ENCODE peak calls at places on chromosomes 3 and 15, in eight cellular contexts. D is sigmoid colon, K is HepG2, S is K562, G is spleen, Y is Panc1, V is SK-N-SH, Z is breast epithelium. X is an unnamed sample.

GRCh38 chr3:126970921-126971320 is 12.0 kb upstream of the PLXNA1 start:
- DNase-seq in D (no peak), K (no peak), S (no peak), G (no peak), Y (no peak), V (no peak), Z (no peak), X (no peak)

GRCh38 chr3:64209866-64210609 is 15.2 kb downstream of the PRICKLE2 start:
- DNase-seq in D (peak), K (no peak), S (no peak), G (no peak), Y (no peak), V (peak), Z (peak), X (peak)

GRCh38 chr3:25945836-25946235 is 155.9 kb downstream of the OXSM start:
- DNase-seq in D (no peak), K (no peak), S (no peak), G (no peak), Y (no peak), V (no peak), Z (no peak), X (no peak)

GRCh38 chr3:5813521-5813920 is 626.0 kb downstream of the EDEM1 start:
- DNase-seq in D (no peak), K (no peak), S (no peak), G (no peak), Y (no peak), V (no peak), Z (no peak), X (no peak)

GRCh38 chr15:42118650-42119531 is 24.5 kb upstream of the PLA2G4D start:
- DNase-seq in D (no peak), K (no peak), S (peak), G (no peak), Y (no peak), V (no peak), Z (no peak), X (peak)

GRCh38 chr3:195865752-195866151 is 42.6 kb downstream of the TNK2 start:
- DNase-seq in D (no peak), K (no peak), S (no peak), G (no peak), Y (no peak), V (no peak), Z (no peak), X (no peak)

GRCh38 chr15:62059108-62059817 is 984 bp downstream of the VPS13C start:
- DNase-seq in D (no peak), K (no peak), S (peak), G (no peak), Y (no peak), V (peak), Z (no peak), X (no peak)

GRCh38 chr15:90030376-90030775 is 29.3 kb downstream of the ZNF710 start:
- DNase-seq in D (peak), K (no peak), S (no peak), G (peak), Y (no peak), V (no peak), Z (no peak), X (peak)

GRCh38 chr3:192122832-192123594 is 604.3 kb downstream of the FGF12 start:
- DNase-seq in D (no peak), K (no peak), S (no peak), G (no peak), Y (no peak), V (no peak), Z (no peak), X (no peak)

GRCh38 chr3:158102219-158102612 is 4.0 kb downstream of the SHOX2 start:
- DNase-seq in D (no peak), K (no peak), S (no peak), G (no peak), Y (no peak), V (no peak), Z (no peak), X (no peak)

GRCh38 chr15:27495963-27496459 is 525.0 kb downstream of the GABRG3 start:
- DNase-seq in D (no peak), K (no peak), S (peak), G (no peak), Y (no peak), V (no peak), Z (no peak), X (no peak)

GRCh38 chr15:90716317-90716975 is 700 bp upstream of the BLM start:
- DNase-seq in D (no peak), K (no peak), S (peak), G (no peak), Y (no peak), V (no peak), Z (no peak), X (no peak)

GRCh38 chr3:67699877-67700276 is 45.5 kb upstream of the SUCLG2 start:
- DNase-seq in D (no peak), K (no peak), S (no peak), G (no peak), Y (no peak), V (peak), Z (no peak), X (no peak)

GRCh38 chr3:69879051-69879450 is 120.5 kb upstream of the SAMMSON start:
- DNase-seq in D (no peak), K (no peak), S (no peak), G (peak), Y (no peak), V (no peak), Z (no peak), X (no peak)

GRCh38 chr3:121948641-121949040 is 54.4 kb downstream of the SLC15A2 start:
- DNase-seq in D (no peak), K (no peak), S (no peak), G (no peak), Y (no peak), V (no peak), Z (no peak), X (no peak)

GRCh38 chr3:180594631-180595348 is 7.2 kb upstream of the TTC14 start:
- DNase-seq in D (no peak), K (peak), S (peak), G (no peak), Y (peak), V (peak), Z (no peak), X (no peak)

GRCh38 chr15:25900901-25901300 is 37.8 kb upstream of the ATP10A start:
- DNase-seq in D (no peak), K (no peak), S (no peak), G (no peak), Y (no peak), V (no peak), Z (no peak), X (no peak)

GRCh38 chr15:60568301-60568742 is 89.4 kb upstream of the ICE2 start:
- DNase-seq in D (no peak), K (no peak), S (no peak), G (no peak), Y (no peak), V (no peak), Z (no peak), X (no peak)

GRCh38 chr3:72538070-72538745 is 310.0 kb downstream of the SHQ1 start:
- DNase-seq in D (no peak), K (no peak), S (no peak), G (no peak), Y (no peak), V (no peak), Z (no peak), X (no peak)

DNA sequence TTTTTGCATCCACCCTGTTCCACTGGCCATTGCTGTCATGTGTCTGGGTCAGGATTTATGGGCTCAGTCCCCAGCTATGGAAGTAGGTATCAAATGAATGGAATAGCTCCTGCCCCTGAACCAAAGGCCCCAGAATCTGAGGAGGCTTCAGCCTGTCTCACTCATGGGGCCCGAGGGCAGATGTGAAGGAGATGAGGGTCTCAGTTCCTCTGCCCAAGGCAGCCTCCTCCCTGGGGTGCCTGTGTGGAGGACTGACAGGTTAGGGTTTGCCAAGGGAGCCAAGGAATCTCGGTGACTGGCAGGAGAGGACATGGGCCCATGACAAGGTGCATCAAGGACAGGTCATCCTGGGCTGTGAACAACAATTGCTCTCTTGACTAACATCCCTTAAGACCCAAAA is 70.4 kb downstream of the CPN2 start:
- DNase-seq in D (peak), K (no peak), S (no peak), G (no peak), Y (no peak), V (no peak), Z (peak), X (no peak)
- TF ChIP-seq POLR2AphosphoS5 in D (no peak), K (no peak), S (no peak), G (no peak), Y (no peak), V (no peak), Z (no peak), X (no peak)

DNA sequence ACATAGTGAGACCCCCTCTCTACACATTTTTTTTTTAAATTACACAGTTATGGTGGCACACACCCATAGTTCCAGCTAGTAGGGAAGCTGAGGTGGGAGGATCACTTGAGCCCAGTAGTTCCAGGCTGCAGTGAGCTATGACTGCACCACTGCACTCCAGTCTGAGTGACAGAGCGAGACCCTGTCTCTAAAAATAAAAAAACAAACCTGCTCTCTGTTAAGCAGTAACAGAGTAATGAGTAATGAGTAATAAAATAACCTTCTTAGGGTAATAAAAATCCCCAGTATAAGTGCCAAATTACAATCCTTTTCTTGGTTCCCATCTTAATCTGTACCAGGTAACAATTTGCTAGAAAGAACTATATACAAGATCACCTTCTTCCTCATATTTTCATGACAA is 65.9 kb upstream of the PLXND1 start:
- DNase-seq in D (no peak), K (no peak), S (no peak), G (no peak), Y (no peak), V (no peak), Z (no peak), X (no peak)
- H3K4me3 ChIP-seq in D (no peak), K (no peak), S (no peak), G (no peak), Y (no peak), V (no peak), Z (no peak), X (no peak)

GRCh38 chr3:52246264-52246620 is 683 bp downstream of the PPM1M start:
- DNase-seq in D (no peak), K (no peak), S (no peak), G (no peak), Y (no peak), V (no peak), Z (no peak), X (no peak)

GRCh38 chr3:52247455-52248164 is 2.1 kb downstream of the PPM1M start:
- DNase-seq in D (no peak), K (no peak), S (no peak), G (peak), Y (no peak), V (no peak), Z (no peak), X (no peak)

GRCh38 chr3:52244061-52244628 is 1.4 kb upstream of the PPM1M start:
- DNase-seq in D (peak), K (no peak), S (no peak), G (peak), Y (no peak), V (no peak), Z (no peak), X (peak)

GRCh38 chr3:52246728-52247454 is 1.3 kb downstream of the PPM1M start:
- DNase-seq in D (no peak), K (no peak), S (no peak), G (peak), Y (no peak), V (no peak), Z (no peak), X (no peak)

DNA sequence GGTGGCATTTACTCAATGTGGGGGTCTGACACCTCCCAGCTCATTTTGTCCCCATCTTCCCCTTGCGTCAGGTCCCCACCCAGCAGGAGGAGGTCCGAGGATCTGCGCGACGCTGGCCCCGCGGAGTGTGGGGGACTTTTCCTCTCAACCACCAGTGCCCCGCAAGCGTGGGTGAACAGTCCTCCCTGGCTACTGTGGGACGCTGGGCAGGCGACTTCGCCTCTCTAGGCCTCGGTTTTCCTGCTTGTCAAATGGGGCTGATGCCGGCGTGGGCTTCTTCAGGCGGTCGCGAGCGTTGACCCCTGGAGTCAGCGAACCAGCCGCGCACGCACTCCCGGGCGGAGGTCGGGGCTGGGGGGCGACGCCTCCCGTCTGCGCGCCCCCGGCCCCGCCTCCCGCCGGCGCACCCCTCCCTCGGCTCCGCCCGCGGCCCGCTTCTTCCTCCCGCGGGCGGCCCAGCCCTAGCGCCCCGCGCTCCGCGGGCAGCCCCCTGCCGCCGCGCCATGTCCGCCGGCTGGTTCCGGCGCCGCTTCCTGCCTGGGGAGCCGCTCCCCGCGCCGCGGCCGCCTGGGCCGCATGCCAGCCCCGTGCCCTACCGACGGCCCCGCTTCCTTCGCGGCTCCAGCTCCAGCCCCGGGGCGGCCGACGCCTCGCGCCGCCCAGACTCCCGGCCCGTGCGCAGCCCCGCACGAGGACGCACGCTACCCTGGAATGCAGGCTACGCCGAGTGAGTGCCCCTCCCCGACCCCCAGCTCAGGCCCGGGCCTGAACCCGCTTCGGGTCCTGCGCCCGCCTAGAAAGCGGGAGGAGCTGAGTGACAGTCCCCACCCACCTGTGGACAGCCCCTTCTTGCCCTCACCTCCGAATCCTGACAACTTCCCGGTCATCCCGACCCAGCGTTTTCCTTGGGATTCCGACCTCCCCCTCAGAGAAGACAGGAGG is at the start of gene PPM1M:
- DNase-seq in D (peak), K (no peak), S (peak), G (peak), Y (no peak), V (peak), Z (no peak), X (peak)
- TF ChIP-seq POLR2AphosphoS5 in D (peak), K (no peak), S (no peak), G (peak), Y (no peak), V (no peak), Z (no peak), X (no peak)

DNA sequence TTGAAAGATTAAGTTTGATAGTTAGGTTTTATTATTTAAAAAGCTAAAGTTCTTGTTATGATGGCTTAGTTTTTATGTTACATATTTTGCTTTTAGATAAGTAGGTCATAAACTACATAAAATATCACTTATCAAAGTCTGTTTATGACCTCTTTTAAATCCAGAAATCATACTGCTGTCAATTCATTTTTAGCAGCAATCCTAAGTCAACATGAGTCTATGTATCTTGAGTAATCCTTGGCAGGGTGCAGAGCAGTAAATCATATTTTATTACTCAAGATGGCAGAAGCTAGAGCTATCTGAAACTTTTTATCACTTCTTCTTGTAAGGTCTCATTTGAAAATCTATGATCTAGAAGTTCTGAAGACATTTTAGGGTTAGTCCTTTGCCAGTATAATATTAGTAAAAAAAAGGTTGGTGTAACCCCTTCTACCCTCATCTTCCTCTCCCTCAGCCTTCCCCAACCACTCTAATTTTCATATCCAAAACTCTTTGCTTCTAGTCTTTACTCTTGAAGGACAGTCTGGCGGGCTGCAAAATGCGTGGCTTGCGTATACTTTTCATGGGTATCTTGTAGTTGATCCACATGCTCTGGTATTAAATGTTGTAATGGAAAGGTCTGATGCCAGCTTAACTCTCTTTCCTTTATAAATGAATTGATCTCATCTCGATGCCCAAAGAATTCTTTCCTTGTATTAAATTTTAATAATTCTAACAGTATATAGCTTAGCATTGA is 134.0 kb upstream of the THRB start:
- DNase-seq in D (no peak), K (no peak), S (no peak), G (no peak), Y (no peak), V (no peak), Z (no peak), X (no peak)
- H3K4me3 ChIP-seq in D (no peak), K (no peak), S (no peak), G (no peak), Y (no peak), V (no peak), Z (no peak), X (no peak)

GRCh38 chr3:49511631-49512030 is 41.6 kb downstream of the DAG1 start:
- DNase-seq in D (peak), K (no peak), S (no peak), G (peak), Y (no peak), V (no peak), Z (no peak), X (no peak)
- TF ChIP-seq POLR2AphosphoS5 in D (peak), K (no peak), S (no peak), G (no peak), Y (no peak), V (no peak), Z (no peak), X (no peak)

GRCh38 chr15:35547775-35548364 is 1.9 kb upstream of the DPH6 start:
- DNase-seq in D (no peak), K (no peak), S (peak), G (no peak), Y (no peak), V (no peak), Z (no peak), X (no peak)

GRCh38 chr15:35545825-35546580 is at the start of gene DPH6:
- DNase-seq in D (peak), K (peak), S (peak), G (peak), Y (peak), V (peak), Z (peak), X (peak)

GRCh38 chr15:35549567-35549966 is 3.6 kb upstream of the DPH6 start:
- DNase-seq in D (no peak), K (no peak), S (peak), G (no peak), Y (no peak), V (no peak), Z (no peak), X (no peak)

GRCh38 chr15:35546581-35547381 is 816 bp upstream of the DPH6 start:
- DNase-seq in D (no peak), K (no peak), S (peak), G (no peak), Y (no peak), V (no peak), Z (no peak), X (no peak)

DNA sequence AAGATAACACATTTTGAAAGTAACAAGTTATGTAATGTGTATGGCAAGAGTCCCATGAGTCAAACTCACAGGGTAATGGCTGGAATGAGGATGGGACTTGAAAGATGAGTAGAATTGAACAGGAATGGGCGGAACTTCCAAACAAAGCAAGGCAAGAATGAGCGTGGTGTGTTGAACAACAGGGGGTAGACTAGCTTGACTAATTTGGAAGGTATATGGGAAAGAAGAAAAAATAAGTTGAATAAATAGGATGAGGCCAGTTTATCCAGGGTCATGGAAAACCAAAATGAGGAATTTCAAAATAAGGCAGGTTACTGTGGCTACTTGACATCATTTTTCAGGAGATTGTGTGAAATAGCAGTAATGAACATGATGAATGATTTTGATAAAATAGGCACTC is 2.5 kb upstream of the DPH6 start:
- DNase-seq in D (no peak), K (no peak), S (peak), G (no peak), Y (no peak), V (no peak), Z (no peak), X (no peak)
- H3K4me3 ChIP-seq in D (no peak), K (no peak), S (peak), G (no peak), Y (no peak), V (no peak), Z (no peak), X (no peak)

GRCh38 chr3:12192655-12193484 is 34.2 kb upstream of the TIMP4 start:
- DNase-seq in D (no peak), K (no peak), S (no peak), G (no peak), Y (no peak), V (no peak), Z (no peak), X (no peak)

GRCh38 chr3:12195231-12195630 is 36.5 kb upstream of the TIMP4 start:
- DNase-seq in D (no peak), K (no peak), S (no peak), G (no peak), Y (no peak), V (no peak), Z (no peak), X (no peak)

GRCh38 chr3:12194209-12194608 is 35.5 kb upstream of the TIMP4 start:
- DNase-seq in D (no peak), K (no peak), S (peak), G (no peak), Y (peak), V (no peak), Z (no peak), X (no peak)

GRCh38 chr3:12193485-12194165 is 34.9 kb upstream of the TIMP4 start:
- DNase-seq in D (no peak), K (peak), S (peak), G (no peak), Y (peak), V (no peak), Z (no peak), X (peak)

GRCh38 chr3:12194669-12195161 is 36.0 kb upstream of the TIMP4 start:
- DNase-seq in D (no peak), K (peak), S (peak), G (peak), Y (peak), V (no peak), Z (no peak), X (peak)
- TF ChIP-seq POLR2AphosphoS5 in D (no peak), K (no peak), S (no peak), G (no peak), Y (no peak), V (no peak), Z (no peak), X (no peak)

GRCh38 chr15:30974112-30974511 is 17.3 kb downstream of the MTMR10 start:
- DNase-seq in D (no peak), K (no peak), S (no peak), G (no peak), Y (no peak), V (no peak), Z (no peak), X (no peak)
- H3K4me3 ChIP-seq in D (no peak), K (no peak), S (no peak), G (no peak), Y (no peak), V (no peak), Z (no peak), X (no peak)

GRCh38 chr15:99454941-99455795 is 110.6 kb upstream of the MEF2A start:
- DNase-seq in D (peak), K (peak), S (peak), G (no peak), Y (no peak), V (no peak), Z (peak), X (peak)
- TF ChIP-seq POLR2AphosphoS5 in D (peak), K (no peak), S (no peak), G (peak), Y (no peak), V (peak), Z (peak), X (peak)

GRCh38 chr15:98946301-98947255 is 61.0 kb downstream of the PGPEP1L start:
- DNase-seq in D (peak), K (no peak), S (no peak), G (peak), Y (no peak), V (no peak), Z (no peak), X (no peak)
- H3K4me3 ChIP-seq in D (no peak), K (no peak), S (no peak), G (no peak), Y (no peak), V (no peak), Z (no peak), X (no peak)

X was measured in stomach.